ENCODE peak calls at places on chromosome 17, in five cellular contexts. R is kidney; P is naive thymus-derived CD4-positive, alpha-beta T cell; W is T-helper 1 cell; F is glutamatergic neuron. B is an unnamed sample.

GRCh38 chr17:35159926-35160325 is 12.3 kb downstream of the UNC45B start:
- DNase-seq in R (no peak), P (no peak), W (no peak), F (no peak), B (no peak)

GRCh38 chr17:80441133-80441578 is 26.2 kb downstream of the ENDOV start:
- DNase-seq in R (no peak), P (peak; percentile 71), W (no peak), F (no peak), B (no peak)

GRCh38 chr17:31564883-31565297 is 173.4 kb downstream of the RAB11FIP4 start:
- DNase-seq in R (no peak), P (no peak), W (no peak), F (no peak), B (no peak)

GRCh38 chr17:77826132-77826873 is 132.2 kb upstream of the TNRC6C start:
- DNase-seq in R (peak; percentile 30), P (no peak), W (no peak), F (no peak), B (no peak)

GRCh38 chr17:64147110-64148016 is 17.4 kb upstream of the ERN1 start:
- DNase-seq in R (no peak), P (peak; percentile 23), W (no peak), F (no peak), B (no peak)

GRCh38 chr17:34313164-34313563 is 6.1 kb upstream of the CCL8 start:
- DNase-seq in R (no peak), P (no peak), W (no peak), F (no peak), B (no peak)

GRCh38 chr17:62968445-62968923 is 2.4 kb downstream of the TANC2 start:
- DNase-seq in R (no peak), P (peak; percentile 30), W (no peak), F (no peak), B (peak; percentile 79)

GRCh38 chr17:37774508-37774907 is 29.6 kb upstream of the HNF1B start:
- DNase-seq in R (no peak), P (peak; percentile 49), W (no peak), F (no peak), B (no peak)

GRCh38 chr17:37148171-37148570 is 199.4 kb downstream of the AATF start:
- DNase-seq in R (no peak), P (no peak), W (no peak), F (no peak), B (no peak)

GRCh38 chr17:17844500-17844899 is 7.7 kb upstream of the SREBF1 start:
- DNase-seq in R (no peak), P (no peak), W (no peak), F (peak; percentile 52), B (no peak)

GRCh38 chr17:379531-380200 is 27.1 kb upstream of the RPH3AL start:
- DNase-seq in R (no peak), P (no peak), W (no peak), F (no peak), B (no peak)

GRCh38 chr17:40097931-40098845 is 2.2 kb downstream of the NR1D1 start:
- DNase-seq in R (peak; percentile 96), P (no peak), W (no peak), F (no peak), B (no peak)

GRCh38 chr17:21166599-21167265 is 40.0 kb downstream of the DHRS7B start:
- DNase-seq in R (no peak), P (no peak), W (no peak), F (no peak), B (no peak)

GRCh38 chr17:43983515-43984411 is 20.7 kb upstream of the NAGS start:
- DNase-seq in R (peak; percentile 76), P (no peak), W (no peak), F (peak; percentile 41), B (no peak)

GRCh38 chr17:74231846-74232713 is 18.7 kb downstream of the TTYH2 start:
- DNase-seq in R (no peak), P (no peak), W (no peak), F (no peak), B (no peak)

GRCh38 chr17:32568673-32569072 is 81.9 kb downstream of the CDK5R1 start:
- DNase-seq in R (no peak), P (no peak), W (no peak), F (no peak), B (no peak)

GRCh38 chr17:29588561-29589411 is 662 bp downstream of the GIT1 start:
- DNase-seq in R (peak; percentile 77), P (peak; percentile 67), W (no peak), F (peak; percentile 57), B (no peak)